ENCODE peak calls at places on chromosome 19, in six cellular contexts. P, F, R, Q, W and V are unnamed samples.

GRCh38 chr19:16836115-16836905 is 7.1 kb downstream of the SIN3B start:
- DNase-seq in P (no peak), Q (peak; percentile 45), W (no peak), R (peak; percentile 26), F (peak; percentile 49), V (no peak)

GRCh38 chr19:8361921-8362793 is 1.8 kb upstream of the ANGPTL4 start:
- DNase-seq in Q (peak; percentile 97), W (peak; percentile 96), F (peak; percentile 99), P (no peak), R (peak; percentile 99), V (no peak)

GRCh38 chr19:38658462-38659306 is 11.2 kb downstream of the ACTN4 start:
- DNase-seq in F (peak; percentile 100), R (peak; percentile 100), P (peak; percentile 81), W (no peak), Q (no peak), V (no peak)

GRCh38 chr19:2967972-2968371 is 9.4 kb upstream of the TLE6 start:
- DNase-seq in F (no peak), P (no peak), W (no peak), R (no peak), Q (no peak), V (no peak)

GRCh38 chr19:31511098-31511497 is 161.9 kb upstream of the TSHZ3 start:
- DNase-seq in R (no peak), F (no peak), Q (no peak), W (peak; percentile 40), P (no peak), V (no peak)

GRCh38 chr19:7799640-7800355 is 30.2 kb upstream of the EVI5L start:
- DNase-seq in W (no peak), R (peak; percentile 87), F (peak; percentile 75), P (peak; percentile 82), Q (peak; percentile 53), V (peak; percentile 48)

GRCh38 chr19:48896191-48896720 is 2.3 kb downstream of the TULP2 start:
- DNase-seq in F (peak; percentile 43), R (no peak), Q (peak; percentile 75), P (no peak), W (peak; percentile 89), V (no peak)

GRCh38 chr19:41927810-41928192 is 448 bp downstream of the ERFL start:
- DNase-seq in W (no peak), F (no peak), R (no peak), Q (no peak), P (no peak), V (no peak)

GRCh38 chr19:40542197-40542859 is 34.3 kb upstream of the SHKBP1 start:
- DNase-seq in Q (peak; percentile 79), F (peak; percentile 45), W (no peak), P (no peak), R (peak; percentile 80), V (no peak)

GRCh38 chr19:45423033-45423588 is 606 bp downstream of the ERCC1 start:
- DNase-seq in Q (no peak), P (no peak), W (no peak), F (no peak), R (no peak), V (no peak)

GRCh38 chr19:48064509-48064908 is 20.6 kb upstream of the CABP5 start:
- DNase-seq in P (no peak), F (no peak), Q (no peak), R (peak; percentile 7), W (no peak), V (no peak)

GRCh38 chr19:55265173-55265572 is 6.4 kb upstream of the PPP6R1 start:
- DNase-seq in F (no peak), P (no peak), Q (no peak), R (no peak), W (no peak), V (no peak)

GRCh38 chr19:35142531-35143230 is 374 bp upstream of the FXYD7 start:
- DNase-seq in P (peak; percentile 72), F (no peak), Q (no peak), R (no peak), W (no peak), V (peak; percentile 69)
- TF ChIP-seq CTCF in P (peak; percentile 65), F (peak; percentile 23), Q (peak; percentile 60), R (peak; percentile 51), W (peak; percentile 78), V (peak; percentile 28)

GRCh38 chr19:28327905-28328304 is 885.0 kb downstream of the UQCRFS1 start:
- DNase-seq in W (no peak), P (no peak), Q (no peak), F (no peak), R (no peak), V (no peak)

GRCh38 chr19:28319208-28319607 is 893.7 kb downstream of the UQCRFS1 start:
- DNase-seq in Q (no peak), F (no peak), W (no peak), P (no peak), R (no peak), V (no peak)

GRCh38 chr19:28329429-28329828 is 883.5 kb downstream of the UQCRFS1 start:
- DNase-seq in P (no peak), F (no peak), W (no peak), Q (no peak), R (no peak), V (no peak)

GRCh38 chr19:28319918-28320317 is 893.0 kb downstream of the UQCRFS1 start:
- DNase-seq in Q (no peak), F (no peak), W (no peak), P (no peak), R (no peak), V (no peak)

DNA sequence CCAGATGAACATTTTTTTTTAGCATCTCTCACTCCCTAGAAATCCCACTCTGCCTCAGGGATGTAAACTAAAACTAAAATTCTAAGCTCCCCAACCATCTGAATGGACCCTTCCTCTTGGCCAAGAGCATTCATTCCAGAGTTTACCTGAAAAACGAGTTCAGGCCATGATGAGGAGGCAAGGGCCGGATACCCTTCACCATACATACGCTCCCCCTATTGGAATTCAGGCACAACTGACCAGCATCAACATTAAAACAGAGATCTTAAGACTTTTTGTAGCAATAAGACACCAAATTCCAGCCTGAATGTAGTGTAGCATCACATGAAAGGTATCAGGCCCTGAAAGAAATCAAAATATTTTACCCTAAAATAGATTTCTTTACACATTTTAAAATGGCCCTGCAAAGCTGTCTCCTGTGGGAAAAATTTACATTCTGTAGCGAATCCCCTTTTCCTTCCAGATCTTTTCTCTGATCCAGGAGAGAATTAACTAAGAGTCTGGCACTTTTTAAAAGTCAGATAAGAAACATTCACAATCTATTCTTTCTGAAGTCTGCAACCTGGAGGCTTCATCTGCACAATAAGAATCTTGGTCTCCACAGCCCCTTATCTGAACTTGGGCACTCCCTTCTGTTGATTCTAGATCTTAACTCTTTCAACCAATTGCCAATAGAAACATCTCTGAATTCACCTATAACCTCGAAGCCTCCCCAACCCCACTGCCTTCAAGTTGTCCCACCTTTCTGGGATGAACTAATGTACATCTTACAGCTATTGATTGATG is 888.5 kb downstream of the UQCRFS1 start:
- DNase-seq in Q (no peak), F (no peak), P (no peak), W (no peak), R (no peak), V (no peak)
- TF ChIP-seq CTCF in Q (no peak), F (peak; percentile 25), P (no peak), W (no peak), R (no peak), V (peak; percentile 9)

GRCh38 chr19:1088419-1089066 is 6.6 kb downstream of the POLR2E start:
- DNase-seq in P (no peak), W (no peak), Q (no peak), R (no peak), F (no peak), V (no peak)

GRCh38 chr19:1089891-1090290 is 5.3 kb downstream of the POLR2E start:
- DNase-seq in F (no peak), W (no peak), R (no peak), Q (no peak), P (no peak), V (no peak)

GRCh38 chr19:1089126-1089771 is 5.9 kb downstream of the POLR2E start:
- DNase-seq in F (no peak), W (no peak), P (no peak), Q (no peak), R (no peak), V (no peak)

GRCh38 chr19:1086618-1087017 is 8.6 kb downstream of the POLR2E start:
- DNase-seq in F (no peak), P (no peak), R (no peak), W (no peak), Q (no peak), V (no peak)

GRCh38 chr19:1087813-1088418 is 7.3 kb downstream of the POLR2E start:
- DNase-seq in P (no peak), R (no peak), F (no peak), W (no peak), Q (no peak), V (no peak)
- TF ChIP-seq CTCF in P (no peak), R (no peak), F (no peak), W (no peak), Q (no peak), V (no peak)

DNA sequence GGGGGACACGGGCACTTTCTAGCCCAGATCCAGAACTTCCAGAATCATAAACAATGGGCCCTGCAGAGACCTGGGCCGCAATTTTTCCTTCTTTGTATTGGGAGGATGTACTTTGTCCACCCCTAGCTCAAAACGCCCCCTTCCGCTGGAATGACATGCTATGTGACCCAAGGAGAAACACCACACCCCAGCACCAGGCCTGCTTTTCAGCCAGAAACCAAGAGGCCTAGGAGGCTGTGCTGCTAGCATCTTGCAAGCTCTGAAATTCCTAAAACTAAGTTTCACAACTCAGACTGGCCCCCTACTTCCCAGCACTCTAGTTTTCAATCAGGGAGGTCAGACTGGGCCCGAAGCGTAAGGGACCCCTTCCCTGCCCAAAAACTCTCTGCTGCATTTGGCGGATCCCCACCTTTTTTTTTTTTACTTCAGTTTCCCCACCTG is 538 bp downstream of the LSM4 start:
- DNase-seq in Q (peak; percentile 72), F (peak; percentile 70), W (no peak), R (peak; percentile 68), P (peak; percentile 71), V (no peak)
- TF ChIP-seq CTCF in Q (no peak), F (peak; percentile 25), W (no peak), R (peak; percentile 26), P (peak; percentile 43), V (peak; percentile 22)

DNA sequence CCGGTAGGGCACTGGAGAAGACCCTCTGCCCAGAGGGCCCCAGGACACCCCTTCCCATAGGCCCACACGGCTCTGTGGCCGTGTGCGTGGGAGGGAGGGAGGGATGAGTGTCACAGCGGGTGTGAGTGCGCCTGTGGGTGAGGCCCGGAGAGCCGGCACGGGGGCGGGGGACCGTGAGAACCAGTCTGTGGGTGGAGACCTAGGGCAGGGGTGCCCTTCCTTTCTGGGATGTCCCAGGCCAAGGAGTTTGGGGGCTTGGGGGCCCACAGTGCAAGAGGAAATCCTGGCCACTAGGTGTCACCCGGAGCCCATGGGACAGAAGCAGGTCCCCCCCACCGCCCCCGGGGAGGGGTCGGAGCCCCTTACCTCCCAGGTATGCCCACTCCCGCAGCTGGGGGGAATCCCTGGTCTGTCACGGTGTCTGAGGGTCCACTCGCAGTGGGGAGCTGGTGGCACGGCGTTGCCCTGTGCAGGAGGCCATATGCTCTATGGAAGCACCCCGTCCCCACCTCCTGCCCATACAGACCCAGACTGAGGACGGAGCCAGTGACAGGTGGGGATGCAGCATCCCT is 16.0 kb upstream of the SLC7A10 start:
- DNase-seq in Q (no peak), W (no peak), R (no peak), P (peak; percentile 60), F (peak; percentile 39), V (no peak)
- TF ChIP-seq CTCF in Q (peak; percentile 78), W (peak; percentile 62), R (peak; percentile 63), P (peak; percentile 77), F (peak; percentile 49), V (peak; percentile 43)